ENCODE peak calls at places on chromosome 13, in nine cellular contexts. One of them, this sample, is unnamed.

GRCh38 chr13:49300716-49301589 is 53.2 kb downstream of the CDADC1 start:
- DNase-seq in coronary artery: no peak
- DNase-seq in left lung: peak; percentile 50
- DNase-seq in transverse colon: peak; percentile 64
- DNase-seq in brain microvascular endothelial cell: peak; percentile 59
- DNase-seq in GM23338: peak; percentile 87
- DNase-seq in mammary epithelial cell: peak; percentile 70
- DNase-seq in esophagus squamous epithelium: no peak
- DNase-seq in cardiac muscle cell: peak; percentile 82
- DNase-seq in this sample: no peak

GRCh38 chr13:25806304-25806974 is 245.4 kb downstream of the SHISA2 start:
- DNase-seq in coronary artery: no peak
- DNase-seq in left lung: no peak
- DNase-seq in transverse colon: no peak
- DNase-seq in brain microvascular endothelial cell: peak; percentile 9
- DNase-seq in GM23338: no peak
- DNase-seq in mammary epithelial cell: peak; percentile 63
- DNase-seq in esophagus squamous epithelium: no peak
- DNase-seq in cardiac muscle cell: no peak
- DNase-seq in this sample: no peak

GRCh38 chr13:44921931-44922758 is 67.1 kb downstream of the NUFIP1 start:
- DNase-seq in coronary artery: peak; percentile 90
- DNase-seq in left lung: peak; percentile 60
- DNase-seq in transverse colon: peak; percentile 31
- DNase-seq in brain microvascular endothelial cell: peak; percentile 89
- DNase-seq in GM23338: no peak
- DNase-seq in mammary epithelial cell: peak; percentile 83
- DNase-seq in esophagus squamous epithelium: no peak
- DNase-seq in cardiac muscle cell: peak; percentile 95
- DNase-seq in this sample: peak; percentile 85

GRCh38 chr13:102240110-102240509 is 161.7 kb downstream of the FGF14 start:
- DNase-seq in coronary artery: no peak
- DNase-seq in left lung: no peak
- DNase-seq in transverse colon: no peak
- DNase-seq in brain microvascular endothelial cell: no peak
- DNase-seq in GM23338: no peak
- DNase-seq in mammary epithelial cell: no peak
- DNase-seq in esophagus squamous epithelium: no peak
- DNase-seq in cardiac muscle cell: no peak
- DNase-seq in this sample: no peak

GRCh38 chr13:95704510-95704909 is 27.6 kb downstream of the DNAJC3 start:
- DNase-seq in coronary artery: no peak
- DNase-seq in left lung: no peak
- DNase-seq in transverse colon: no peak
- DNase-seq in brain microvascular endothelial cell: peak; percentile 4
- DNase-seq in GM23338: peak; percentile 57
- DNase-seq in mammary epithelial cell: no peak
- DNase-seq in esophagus squamous epithelium: no peak
- DNase-seq in cardiac muscle cell: peak; percentile 23
- DNase-seq in this sample: no peak

GRCh38 chr13:77521194-77521593 is 14.3 kb upstream of the SCEL start:
- DNase-seq in coronary artery: no peak
- DNase-seq in left lung: no peak
- DNase-seq in transverse colon: no peak
- DNase-seq in brain microvascular endothelial cell: peak; percentile 83
- DNase-seq in GM23338: no peak
- DNase-seq in mammary epithelial cell: peak; percentile 43
- DNase-seq in esophagus squamous epithelium: no peak
- DNase-seq in cardiac muscle cell: no peak
- DNase-seq in this sample: no peak

GRCh38 chr13:64723735-64724134 is 2506.4 kb downstream of the PCDH9 start:
- DNase-seq in coronary artery: no peak
- DNase-seq in left lung: no peak
- DNase-seq in transverse colon: no peak
- DNase-seq in brain microvascular endothelial cell: peak; percentile 93
- DNase-seq in GM23338: peak; percentile 15
- DNase-seq in mammary epithelial cell: peak; percentile 90
- DNase-seq in esophagus squamous epithelium: no peak
- DNase-seq in cardiac muscle cell: peak; percentile 93
- DNase-seq in this sample: no peak

GRCh38 chr13:44373601-44374347 is at the start of gene SERP2:
- DNase-seq in coronary artery: no peak
- DNase-seq in left lung: no peak
- DNase-seq in transverse colon: no peak
- DNase-seq in brain microvascular endothelial cell: no peak
- DNase-seq in GM23338: peak; percentile 84
- DNase-seq in mammary epithelial cell: no peak
- DNase-seq in esophagus squamous epithelium: no peak
- DNase-seq in cardiac muscle cell: peak; percentile 50
- DNase-seq in this sample: no peak

GRCh38 chr13:95226476-95226875 is 74.8 kb downstream of the ABCC4 start:
- DNase-seq in coronary artery: no peak
- DNase-seq in left lung: no peak
- DNase-seq in transverse colon: no peak
- DNase-seq in brain microvascular endothelial cell: no peak
- DNase-seq in GM23338: no peak
- DNase-seq in mammary epithelial cell: no peak
- DNase-seq in esophagus squamous epithelium: no peak
- DNase-seq in cardiac muscle cell: no peak
- DNase-seq in this sample: no peak

GRCh38 chr13:75136151-75136550 is 345.8 kb downstream of the TBC1D4 start:
- DNase-seq in coronary artery: no peak
- DNase-seq in left lung: no peak
- DNase-seq in transverse colon: no peak
- DNase-seq in brain microvascular endothelial cell: no peak
- DNase-seq in GM23338: no peak
- DNase-seq in mammary epithelial cell: no peak
- DNase-seq in esophagus squamous epithelium: no peak
- DNase-seq in cardiac muscle cell: no peak
- DNase-seq in this sample: no peak

GRCh38 chr13:25928941-25929505 is 122.8 kb downstream of the SHISA2 start:
- DNase-seq in coronary artery: no peak
- DNase-seq in left lung: no peak
- DNase-seq in transverse colon: no peak
- DNase-seq in brain microvascular endothelial cell: peak; percentile 43
- DNase-seq in GM23338: no peak
- DNase-seq in mammary epithelial cell: no peak
- DNase-seq in esophagus squamous epithelium: no peak
- DNase-seq in cardiac muscle cell: no peak
- DNase-seq in this sample: no peak

GRCh38 chr13:108508263-108508662 is 121.1 kb upstream of the MYO16 start:
- DNase-seq in coronary artery: no peak
- DNase-seq in left lung: no peak
- DNase-seq in transverse colon: no peak
- DNase-seq in brain microvascular endothelial cell: peak; percentile 42
- DNase-seq in GM23338: peak; percentile 79
- DNase-seq in mammary epithelial cell: no peak
- DNase-seq in esophagus squamous epithelium: no peak
- DNase-seq in cardiac muscle cell: peak; percentile 12
- DNase-seq in this sample: no peak

GRCh38 chr13:37870895-37871550 is 1.5 kb upstream of the TRPC4 start:
- DNase-seq in coronary artery: no peak
- DNase-seq in left lung: no peak
- DNase-seq in transverse colon: no peak
- DNase-seq in brain microvascular endothelial cell: peak; percentile 61
- DNase-seq in GM23338: peak; percentile 23
- DNase-seq in mammary epithelial cell: peak; percentile 39
- DNase-seq in esophagus squamous epithelium: no peak
- DNase-seq in cardiac muscle cell: peak; percentile 76
- DNase-seq in this sample: no peak

GRCh38 chr13:60175571-60175970 is 11.8 kb upstream of the DIAPH3 start:
- DNase-seq in coronary artery: no peak
- DNase-seq in left lung: no peak
- DNase-seq in transverse colon: no peak
- DNase-seq in brain microvascular endothelial cell: no peak
- DNase-seq in GM23338: no peak
- DNase-seq in mammary epithelial cell: no peak
- DNase-seq in esophagus squamous epithelium: no peak
- DNase-seq in cardiac muscle cell: no peak
- DNase-seq in this sample: no peak

GRCh38 chr13:74819549-74819948 is 662.4 kb downstream of the TBC1D4 start:
- DNase-seq in coronary artery: no peak
- DNase-seq in left lung: no peak
- DNase-seq in transverse colon: no peak
- DNase-seq in brain microvascular endothelial cell: no peak
- DNase-seq in GM23338: no peak
- DNase-seq in mammary epithelial cell: peak; percentile 61
- DNase-seq in esophagus squamous epithelium: no peak
- DNase-seq in cardiac muscle cell: no peak
- DNase-seq in this sample: no peak

GRCh38 chr13:36418022-36418805 is 14.1 kb upstream of the CCNA1 start:
- DNase-seq in coronary artery: no peak
- DNase-seq in left lung: no peak
- DNase-seq in transverse colon: no peak
- DNase-seq in brain microvascular endothelial cell: peak; percentile 64
- DNase-seq in GM23338: peak; percentile 9
- DNase-seq in mammary epithelial cell: peak; percentile 57
- DNase-seq in esophagus squamous epithelium: no peak
- DNase-seq in cardiac muscle cell: peak; percentile 72
- DNase-seq in this sample: no peak

GRCh38 chr13:35164324-35164932 is 222.4 kb downstream of the NBEA start:
- DNase-seq in coronary artery: no peak
- DNase-seq in left lung: no peak
- DNase-seq in transverse colon: no peak
- DNase-seq in brain microvascular endothelial cell: no peak
- DNase-seq in GM23338: peak; percentile 76
- DNase-seq in mammary epithelial cell: peak; percentile 6
- DNase-seq in esophagus squamous epithelium: no peak
- DNase-seq in cardiac muscle cell: peak; percentile 57
- DNase-seq in this sample: no peak

GRCh38 chr13:35979378-35979911 is 151.7 kb downstream of the DCLK1 start:
- DNase-seq in coronary artery: peak; percentile 86
- DNase-seq in left lung: peak; percentile 71
- DNase-seq in transverse colon: peak; percentile 45
- DNase-seq in brain microvascular endothelial cell: peak; percentile 88
- DNase-seq in GM23338: no peak
- DNase-seq in mammary epithelial cell: peak; percentile 50
- DNase-seq in esophagus squamous epithelium: peak; percentile 9
- DNase-seq in cardiac muscle cell: peak; percentile 97
- DNase-seq in this sample: peak; percentile 92

GRCh38 chr13:69903081-69903480 is 204.5 kb upstream of the ATXN8OS start:
- DNase-seq in coronary artery: no peak
- DNase-seq in left lung: no peak
- DNase-seq in transverse colon: no peak
- DNase-seq in brain microvascular endothelial cell: no peak
- DNase-seq in GM23338: no peak
- DNase-seq in mammary epithelial cell: no peak
- DNase-seq in esophagus squamous epithelium: no peak
- DNase-seq in cardiac muscle cell: no peak
- DNase-seq in this sample: no peak

GRCh38 chr13:99314640-99315176 is 7.5 kb upstream of the GPR183 start:
- DNase-seq in coronary artery: no peak
- DNase-seq in left lung: no peak
- DNase-seq in transverse colon: no peak
- DNase-seq in brain microvascular endothelial cell: peak; percentile 94
- DNase-seq in GM23338: no peak
- DNase-seq in mammary epithelial cell: no peak
- DNase-seq in esophagus squamous epithelium: no peak
- DNase-seq in cardiac muscle cell: peak; percentile 36
- DNase-seq in this sample: no peak

GRCh38 chr13:78487707-78488106 is 115.6 kb downstream of the POU4F1 start:
- DNase-seq in coronary artery: no peak
- DNase-seq in left lung: no peak
- DNase-seq in transverse colon: no peak
- DNase-seq in brain microvascular endothelial cell: no peak
- DNase-seq in GM23338: no peak
- DNase-seq in mammary epithelial cell: no peak
- DNase-seq in esophagus squamous epithelium: no peak
- DNase-seq in cardiac muscle cell: no peak
- DNase-seq in this sample: no peak

GRCh38 chr13:113413178-113413897 is 40.0 kb downstream of the ADPRHL1 start:
- DNase-seq in coronary artery: no peak
- DNase-seq in left lung: no peak
- DNase-seq in transverse colon: no peak
- DNase-seq in brain microvascular endothelial cell: no peak
- DNase-seq in GM23338: no peak
- DNase-seq in mammary epithelial cell: no peak
- DNase-seq in esophagus squamous epithelium: no peak
- DNase-seq in cardiac muscle cell: no peak
- DNase-seq in this sample: no peak
- H3K4me3 ChIP-seq in coronary artery: peak overlapping the region; percentile 45
- H3K4me3 ChIP-seq in left lung: no peak overlapping the region
- H3K4me3 ChIP-seq in transverse colon: no peak overlapping the region
- H3K4me3 ChIP-seq in brain microvascular endothelial cell: no peak overlapping the region
- H3K4me3 ChIP-seq in GM23338: no peak overlapping the region
- H3K4me3 ChIP-seq in mammary epithelial cell: no peak overlapping the region
- H3K4me3 ChIP-seq in esophagus squamous epithelium: no peak overlapping the region
- H3K4me3 ChIP-seq in cardiac muscle cell: no peak overlapping the region
- H3K4me3 ChIP-seq in this sample: no peak overlapping the region

GRCh38 chr13:111344471-111345191 is 24.2 kb downstream of the TEX29 start:
- DNase-seq in coronary artery: no peak
- DNase-seq in left lung: peak; percentile 70
- DNase-seq in transverse colon: no peak
- DNase-seq in brain microvascular endothelial cell: peak; percentile 12
- DNase-seq in GM23338: peak; percentile 92
- DNase-seq in mammary epithelial cell: no peak
- DNase-seq in esophagus squamous epithelium: no peak
- DNase-seq in cardiac muscle cell: peak; percentile 24
- DNase-seq in this sample: peak; percentile 46
- TF ChIP-seq CTCF in coronary artery: no peak
- TF ChIP-seq CTCF in left lung: peak; percentile 27
- TF ChIP-seq CTCF in transverse colon: no peak
- TF ChIP-seq CTCF in brain microvascular endothelial cell: peak; percentile 71
- TF ChIP-seq CTCF in GM23338: peak; percentile 58
- TF ChIP-seq CTCF in mammary epithelial cell: no peak
- TF ChIP-seq CTCF in esophagus squamous epithelium: no peak
- TF ChIP-seq CTCF in cardiac muscle cell: peak; percentile 41
- TF ChIP-seq CTCF in this sample: no peak

DNA sequence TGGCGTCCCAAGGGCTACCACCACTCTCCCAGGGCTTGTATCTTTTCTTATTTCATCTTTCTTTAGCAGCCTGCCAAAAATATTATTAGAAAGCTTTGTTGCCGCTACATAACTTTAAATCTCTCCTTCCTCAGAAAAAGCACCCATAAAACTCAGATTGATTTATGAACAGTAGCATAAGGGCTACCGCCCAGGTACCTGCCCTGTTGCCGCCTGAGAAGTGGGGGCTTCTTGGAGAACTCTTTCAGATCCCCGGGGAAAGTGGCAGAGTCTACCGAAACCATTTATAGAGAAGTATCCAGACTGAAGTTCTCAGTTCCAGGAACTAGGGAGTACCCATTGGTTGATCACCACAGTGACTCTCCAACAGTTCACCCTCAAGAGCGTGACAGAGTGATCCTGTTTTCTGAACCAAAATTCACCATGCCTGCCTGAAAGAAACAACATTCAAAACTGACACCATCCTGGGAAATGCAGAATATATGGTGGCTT is 697 bp upstream of the N4BP2L1 start:
- DNase-seq in coronary artery: no peak
- DNase-seq in left lung: no peak
- DNase-seq in transverse colon: no peak
- DNase-seq in brain microvascular endothelial cell: no peak
- DNase-seq in GM23338: no peak
- DNase-seq in mammary epithelial cell: no peak
- DNase-seq in esophagus squamous epithelium: no peak
- DNase-seq in cardiac muscle cell: no peak
- DNase-seq in this sample: no peak
- H3K27ac ChIP-seq in coronary artery: peak overlapping the region; percentile 92
- H3K27ac ChIP-seq in left lung: peak overlapping the region; percentile 84
- H3K27ac ChIP-seq in transverse colon: peak overlapping the region; percentile 94
- H3K27ac ChIP-seq in brain microvascular endothelial cell: no peak overlapping the region
- H3K27ac ChIP-seq in GM23338: no peak overlapping the region
- H3K27ac ChIP-seq in mammary epithelial cell: no peak overlapping the region
- H3K27ac ChIP-seq in esophagus squamous epithelium: peak overlapping the region; percentile 95
- H3K27ac ChIP-seq in cardiac muscle cell: no peak overlapping the region
- H3K27ac ChIP-seq in this sample: peak overlapping the region; percentile 79

GRCh38 chr13:71759506-71760225 is 107.3 kb downstream of the DACH1 start:
- DNase-seq in coronary artery: no peak
- DNase-seq in left lung: no peak
- DNase-seq in transverse colon: no peak
- DNase-seq in brain microvascular endothelial cell: no peak
- DNase-seq in GM23338: peak; percentile 53
- DNase-seq in mammary epithelial cell: no peak
- DNase-seq in esophagus squamous epithelium: no peak
- DNase-seq in cardiac muscle cell: no peak
- DNase-seq in this sample: no peak
- H3K4me3 ChIP-seq in coronary artery: no peak overlapping the region
- H3K4me3 ChIP-seq in left lung: no peak overlapping the region
- H3K4me3 ChIP-seq in transverse colon: no peak overlapping the region
- H3K4me3 ChIP-seq in brain microvascular endothelial cell: no peak overlapping the region
- H3K4me3 ChIP-seq in GM23338: peak overlapping the region; percentile 22
- H3K4me3 ChIP-seq in mammary epithelial cell: no peak overlapping the region
- H3K4me3 ChIP-seq in esophagus squamous epithelium: no peak overlapping the region
- H3K4me3 ChIP-seq in cardiac muscle cell: no peak overlapping the region
- H3K4me3 ChIP-seq in this sample: no peak overlapping the region